ENCODE peak calls at places on chromosomes 12 and 14, in five cellular contexts. K, G, I, H and R are unnamed samples. For H3K36me3, the result is how much of the 10 kb centered on the place peaks cover.

GRCh38 chr12:113831016-113831415 is 135.1 kb downstream of the RBM19 start:
- DNase-seq in K (no peak), G (no peak), I (no peak), H (no peak), R (no peak)

GRCh38 chr14:57493467-57494181 is at the start of gene CCDC198:
- DNase-seq in K (no peak), G (no peak), I (no peak), H (no peak), R (no peak)

GRCh38 chr14:36657409-36658090 is 4.1 kb upstream of the PAX9 start:
- DNase-seq in K (no peak), G (no peak), I (no peak), H (no peak), R (no peak)

GRCh38 chr12:47950856-47951468 is 12.4 kb upstream of the TMEM106C start:
- DNase-seq in K (no peak), G (no peak), I (no peak), H (no peak), R (no peak)

GRCh38 chr12:12356886-12357696 is at the start of gene BORCS5:
- DNase-seq in K (peak), G (peak), I (peak), H (peak), R (peak)

GRCh38 chr14:23186913-23187654 is 3.6 kb upstream of the SLC7A8 start:
- DNase-seq in K (peak), G (peak), I (peak), H (no peak), R (no peak)

GRCh38 chr12:59973515-59973914 is 377.7 kb downstream of the SLC16A7 start:
- DNase-seq in K (no peak), G (no peak), I (no peak), H (no peak), R (no peak)

GRCh38 chr12:77685112-77685511 is 145.6 kb upstream of the NAV3 start:
- DNase-seq in K (peak), G (no peak), I (peak), H (no peak), R (peak)

GRCh38 chr14:100288382-100289185 is 17.7 kb downstream of the SLC25A29 start:
- DNase-seq in K (no peak), G (no peak), I (peak), H (no peak), R (peak)

GRCh38 chr14:30681752-30682355 is 59.7 kb downstream of the SCFD1 start:
- DNase-seq in K (no peak), G (no peak), I (no peak), H (no peak), R (no peak)

GRCh38 chr14:30679032-30679431 is 56.9 kb downstream of the SCFD1 start:
- DNase-seq in K (no peak), G (no peak), I (no peak), H (no peak), R (no peak)

GRCh38 chr14:30680036-30680435 is 57.9 kb downstream of the SCFD1 start:
- DNase-seq in K (no peak), G (no peak), I (no peak), H (no peak), R (no peak)
- H3K36me3 ChIP-seq in K (half or more), G (under half), I (under half), H (under half), R (half or more)

GRCh38 chr12:85835810-85836715 is at the start of gene RASSF9:
- DNase-seq in K (peak), G (no peak), I (peak), H (no peak), R (no peak)
- H3K27ac ChIP-seq in K (peak), G (no peak), I (no peak), H (peak), R (no peak)

GRCh38 chr14:20476795-20477194 is 7.6 kb downstream of the PNP start:
- DNase-seq in K (no peak), G (no peak), I (no peak), H (no peak), R (no peak)
- H3K36me3 ChIP-seq in K (under half), G (under half), I (under half), H (half or more), R (half or more)

GRCh38 chr12:102062419-102062806 is 622 bp upstream of the WASHC3 start:
- DNase-seq in K (no peak), G (no peak), I (no peak), H (no peak), R (no peak)
- H3K27ac ChIP-seq in K (no peak), G (no peak), I (no peak), H (no peak), R (no peak)

DNA sequence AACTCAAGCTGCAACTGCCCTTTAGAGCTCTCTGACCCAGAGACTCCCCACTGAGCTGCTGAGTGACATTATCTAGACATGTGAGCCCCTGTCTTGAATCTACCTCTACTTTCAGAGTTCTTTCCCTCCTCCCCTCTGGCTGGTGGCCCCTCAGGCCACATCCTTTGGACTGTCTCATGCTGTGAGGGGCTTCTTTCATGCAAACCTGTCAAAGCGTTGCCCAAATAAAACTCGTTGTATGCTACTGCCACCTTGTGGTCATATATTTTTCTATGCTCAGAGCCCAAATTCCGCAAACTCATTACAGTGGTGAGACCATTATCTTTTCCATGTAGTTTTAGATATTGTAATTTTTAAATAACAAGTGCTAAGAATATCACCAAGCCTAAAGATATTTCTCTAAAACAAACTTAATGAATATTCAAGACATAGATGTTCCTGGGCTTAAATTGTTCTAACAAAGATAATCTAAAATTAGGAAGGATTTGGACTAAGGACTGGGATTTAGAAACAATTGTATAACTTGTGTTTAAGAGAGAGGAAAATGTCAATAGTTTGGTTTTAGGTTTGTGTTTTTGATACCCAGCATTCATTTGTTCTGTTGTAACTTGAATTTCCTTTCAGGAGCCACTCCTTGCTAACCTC is 338.0 kb downstream of the AACS start:
- DNase-seq in K (no peak), G (no peak), I (no peak), H (no peak), R (no peak)
- H3K36me3 ChIP-seq in K (under half), G (under half), I (under half), H (under half), R (under half)

GRCh38 chr12:49033611-49034286 is 15.2 kb upstream of the PRKAG1 start:
- DNase-seq in K (no peak), G (no peak), I (no peak), H (no peak), R (no peak)

GRCh38 chr12:49032679-49033447 is 14.3 kb upstream of the PRKAG1 start:
- DNase-seq in K (no peak), G (no peak), I (no peak), H (peak), R (no peak)

GRCh38 chr12:49036029-49036428 is 17.5 kb upstream of the PRKAG1 start:
- DNase-seq in K (no peak), G (no peak), I (no peak), H (no peak), R (no peak)

GRCh38 chr12:49032276-49032675 is 13.7 kb upstream of the PRKAG1 start:
- DNase-seq in K (no peak), G (no peak), I (no peak), H (peak), R (peak)

GRCh38 chr12:49034287-49034622 is 15.7 kb upstream of the PRKAG1 start:
- DNase-seq in K (no peak), G (no peak), I (no peak), H (no peak), R (peak)
- H3K27ac ChIP-seq in K (no peak), G (no peak), I (no peak), H (no peak), R (no peak)